ENCODE peak calls at places on chromosomes 3 and 15, in eight cellular contexts. L is SK-N-MC, Z is Panc1, B is sigmoid colon, U is GM12892, G is HCT116, J is stomach, V is spleen. D is an unnamed sample.

GRCh38 chr3:14128724-14129123 is 3.9 kb downstream of the TMEM43 start:
- DNase-seq in L (no peak), Z (no peak), B (no peak), U (no peak), G (no peak), J (no peak), V (no peak), D (no peak)

GRCh38 chr15:32936283-32936918 is 218.6 kb downstream of the GREM1 start:
- DNase-seq in L (no peak), Z (no peak), B (no peak), U (no peak), G (peak), J (no peak), V (no peak), D (no peak)

GRCh38 chr15:60949034-60949977 is 279.8 kb downstream of the RORA start:
- DNase-seq in L (no peak), Z (no peak), B (peak), U (no peak), G (no peak), J (no peak), V (no peak), D (no peak)

GRCh38 chr3:195886181-195887141 is 21.9 kb downstream of the TNK2 start:
- DNase-seq in L (no peak), Z (no peak), B (peak), U (no peak), G (no peak), J (no peak), V (no peak), D (no peak)

GRCh38 chr3:150830094-150830681 is 67.2 kb upstream of the SIAH2 start:
- DNase-seq in L (no peak), Z (peak), B (no peak), U (no peak), G (peak), J (no peak), V (no peak), D (no peak)

GRCh38 chr3:63353383-63353782 is 75.3 kb downstream of the SYNPR start:
- DNase-seq in L (no peak), Z (no peak), B (no peak), U (no peak), G (no peak), J (no peak), V (no peak), D (no peak)

GRCh38 chr15:37078000-37078399 is 22.3 kb downstream of the MEIS2 start:
- DNase-seq in L (no peak), Z (no peak), B (no peak), U (no peak), G (no peak), J (no peak), V (no peak), D (no peak)

GRCh38 chr3:119314821-119315220 is 20.6 kb downstream of the ARHGAP31 start:
- DNase-seq in L (no peak), Z (no peak), B (no peak), U (no peak), G (no peak), J (no peak), V (no peak), D (no peak)

GRCh38 chr3:11764931-11765363 is 81.7 kb downstream of the TAMM41 start:
- DNase-seq in L (no peak), Z (no peak), B (no peak), U (no peak), G (peak), J (no peak), V (no peak), D (no peak)

GRCh38 chr3:86239956-86240355 is 751.0 kb downstream of the VGLL3 start:
- DNase-seq in L (peak), Z (no peak), B (no peak), U (no peak), G (no peak), J (no peak), V (no peak), D (no peak)

GRCh38 chr15:74540761-74541493 is at the start of gene ARID3B:
- DNase-seq in L (peak), Z (no peak), B (peak), U (peak), G (peak), J (peak), V (peak), D (peak)

GRCh38 chr3:170610321-170610884 is 24.5 kb upstream of the SLC7A14 start:
- DNase-seq in L (no peak), Z (no peak), B (no peak), U (no peak), G (no peak), J (no peak), V (no peak), D (no peak)

GRCh38 chr15:101620645-101621044 is 31.5 kb downstream of the TM2D3 start:
- DNase-seq in L (no peak), Z (no peak), B (no peak), U (no peak), G (no peak), J (no peak), V (no peak), D (no peak)

DNA sequence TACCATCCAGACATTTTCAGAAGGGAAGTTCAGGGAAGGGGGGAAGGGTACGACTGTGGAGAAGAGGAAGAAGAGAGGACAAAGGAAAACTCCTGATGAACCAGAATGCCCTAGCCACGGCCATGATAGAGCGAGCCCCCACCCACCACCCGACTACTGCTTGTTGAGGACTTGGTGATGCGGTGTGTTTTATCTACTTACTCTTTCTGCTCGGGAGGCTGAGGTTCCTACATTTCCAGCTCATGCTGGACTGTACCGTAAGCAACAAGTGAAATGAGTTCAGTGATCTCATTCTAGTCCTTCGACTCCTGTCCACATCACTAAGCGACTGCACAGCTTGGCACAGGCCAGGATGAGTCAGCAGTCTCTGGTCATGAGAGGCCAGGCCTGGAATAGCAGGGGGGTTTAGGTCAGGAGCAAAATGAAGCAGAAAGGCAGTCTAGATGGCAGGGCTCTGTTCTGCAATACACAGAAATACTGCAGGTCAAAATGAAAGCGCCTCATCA is 330.9 kb downstream of the TIGIT start:
- DNase-seq in L (no peak), Z (peak), B (peak), U (no peak), G (peak), J (peak), V (peak), D (peak)
- TF ChIP-seq POLR2AphosphoS5 in L (no peak), Z (no peak), B (peak), U (no peak), G (peak), J (peak), V (peak), D (peak)

DNA sequence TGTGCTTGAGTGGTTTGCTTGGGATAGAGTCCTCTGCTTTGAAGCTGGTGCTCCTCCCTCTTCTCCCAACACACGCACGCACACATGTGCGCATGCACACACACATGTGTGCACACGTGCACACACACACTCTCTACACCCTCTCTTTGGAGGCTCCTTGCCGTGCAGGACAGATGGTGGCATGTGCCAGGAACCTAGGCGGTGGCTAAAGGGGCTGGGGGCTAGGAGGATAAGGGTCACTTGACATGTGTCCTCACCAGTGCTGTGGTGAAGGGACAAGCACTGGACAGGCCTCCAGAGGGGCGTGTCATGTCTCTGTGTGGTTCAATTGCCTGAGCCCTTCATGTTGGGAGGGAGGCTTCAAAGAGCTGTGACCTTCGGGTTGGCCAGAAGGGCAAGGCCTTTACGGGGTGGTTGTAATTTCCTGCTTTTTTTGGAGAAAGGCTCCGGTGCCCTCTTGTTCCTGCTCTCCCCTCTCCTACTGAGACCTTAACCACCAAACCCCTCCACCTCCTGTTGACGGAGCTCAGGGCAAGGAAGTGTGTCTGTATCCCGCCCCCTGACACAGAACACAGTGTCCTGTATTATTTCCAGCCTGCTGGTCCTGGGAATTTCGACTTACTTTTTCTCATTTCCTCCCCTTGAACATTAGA is 285.1 kb upstream of the ROPN1 start:
- DNase-seq in L (no peak), Z (no peak), B (no peak), U (no peak), G (no peak), J (no peak), V (peak), D (no peak)
- TF ChIP-seq POLR2AphosphoS5 in L (no peak), Z (no peak), B (peak), U (no peak), G (no peak), J (no peak), V (peak), D (no peak)

GRCh38 chr3:134216206-134216764 is 34.4 kb downstream of the RYK start:
- DNase-seq in L (no peak), Z (no peak), B (no peak), U (no peak), G (no peak), J (no peak), V (no peak), D (no peak)

GRCh38 chr3:134216851-134217250 is 33.8 kb downstream of the RYK start:
- DNase-seq in L (no peak), Z (no peak), B (no peak), U (no peak), G (no peak), J (no peak), V (no peak), D (no peak)

GRCh38 chr3:134212898-134213665 is 37.6 kb downstream of the RYK start:
- DNase-seq in L (peak), Z (peak), B (peak), U (peak), G (peak), J (peak), V (peak), D (peak)

GRCh38 chr3:134211797-134212196 is 38.9 kb downstream of the RYK start:
- DNase-seq in L (no peak), Z (no peak), B (no peak), U (no peak), G (peak), J (peak), V (no peak), D (no peak)

GRCh38 chr3:134214239-134214638 is 36.4 kb downstream of the RYK start:
- DNase-seq in L (no peak), Z (no peak), B (no peak), U (no peak), G (no peak), J (no peak), V (no peak), D (no peak)
- TF ChIP-seq POLR2AphosphoS5 in L (no peak), Z (no peak), B (no peak), U (no peak), G (no peak), J (no peak), V (no peak), D (no peak)

DNA sequence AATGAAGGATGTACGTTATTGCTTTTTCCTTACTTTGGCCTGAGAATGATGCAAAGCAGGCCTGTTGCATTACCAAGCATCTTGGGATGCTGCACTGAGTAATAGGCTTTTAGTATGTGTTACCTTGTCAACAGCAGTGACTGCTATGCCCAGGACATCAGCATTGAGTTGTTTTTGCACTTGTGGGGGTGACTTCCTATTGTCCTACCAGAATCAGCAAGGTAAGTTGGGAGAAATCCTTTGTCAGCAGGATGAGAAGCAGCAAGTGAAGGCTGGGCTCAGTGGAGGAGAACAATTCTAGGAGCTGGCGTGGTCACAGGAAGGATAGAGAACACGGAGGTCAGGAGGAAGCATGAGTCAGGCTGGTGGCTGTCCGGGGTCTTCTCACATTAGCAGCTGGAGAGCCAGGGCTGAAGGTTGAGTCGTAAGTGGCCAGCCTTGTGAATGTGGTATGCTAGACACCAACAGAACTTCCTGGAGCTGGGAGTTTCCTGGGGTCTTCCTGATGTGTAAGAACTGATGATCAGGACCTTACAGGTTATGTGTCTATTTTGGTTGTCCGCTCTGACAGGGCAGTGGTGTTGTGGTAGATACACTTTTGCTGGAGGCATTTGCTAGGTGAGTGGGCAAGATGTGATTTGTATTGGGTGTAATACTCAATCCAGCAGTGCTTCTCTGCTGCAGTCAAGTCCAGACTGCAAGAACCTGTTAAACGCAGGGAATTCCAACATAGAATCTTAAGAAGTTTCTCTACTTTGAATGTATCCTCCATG is 142.7 kb downstream of the FNDC3B start:
- DNase-seq in L (no peak), Z (no peak), B (no peak), U (no peak), G (no peak), J (no peak), V (no peak), D (no peak)
- TF ChIP-seq POLR2AphosphoS5 in L (no peak), Z (no peak), B (no peak), U (no peak), G (no peak), J (no peak), V (peak), D (no peak)

GRCh38 chr3:172256101-172256687 is 192.1 kb downstream of the GHSR start:
- DNase-seq in L (no peak), Z (no peak), B (peak), U (no peak), G (no peak), J (no peak), V (no peak), D (no peak)
- TF ChIP-seq POLR2AphosphoS5 in L (no peak), Z (no peak), B (peak), U (no peak), G (no peak), J (peak), V (no peak), D (peak)

GRCh38 chr3:58536501-58537411 is at the start of gene ACOX2:
- DNase-seq in L (no peak), Z (no peak), B (peak), U (no peak), G (no peak), J (peak), V (no peak), D (no peak)
- TF ChIP-seq POLR2AphosphoS5 in L (no peak), Z (no peak), B (peak), U (no peak), G (no peak), J (no peak), V (peak), D (no peak)